ENCODE peak calls at places on chromosomes 16 and 17, in four cellular contexts. P is A549, T is K562, J is WTC11. D is an unnamed sample.

GRCh38 chr17:67276075-67276474 is 31.1 kb upstream of the HELZ start:
- DNase-seq in P (peak), T (no peak), J (peak), D (peak)

GRCh38 chr17:4560837-4561241 is 462 bp upstream of the GGT6 start:
- DNase-seq in P (no peak), T (peak), J (peak), D (peak)

GRCh38 chr17:15213381-15214087 is 51.6 kb downstream of the PMP22 start:
- DNase-seq in P (peak), T (no peak), J (no peak), D (no peak)

GRCh38 chr16:89490386-89491237 is at the start of gene ANKRD11:
- DNase-seq in P (peak), T (peak), J (peak), D (peak)

GRCh38 chr16:426115-426905 is 861 bp downstream of the RAB11FIP3 start:
- DNase-seq in P (no peak), T (peak), J (peak), D (no peak)

GRCh38 chr16:86994651-86995171 is 322.5 kb downstream of the C16orf95 start:
- DNase-seq in P (peak), T (peak), J (no peak), D (no peak)

GRCh38 chr17:36188891-36189306 is 7.7 kb downstream of the CCL3L1 start:
- DNase-seq in P (no peak), T (no peak), J (no peak), D (no peak)

GRCh38 chr17:5950871-5951270 is 119.3 kb upstream of the WSCD1 start:
- DNase-seq in P (no peak), T (no peak), J (no peak), D (no peak)

GRCh38 chr17:10327640-10328039 is 45.2 kb downstream of the MYH13 start:
- DNase-seq in P (peak), T (peak), J (peak), D (peak)

GRCh38 chr17:55316499-55316898 is 51.7 kb downstream of the HLF start:
- DNase-seq in P (no peak), T (no peak), J (no peak), D (no peak)

GRCh38 chr17:75504347-75505151 is 10.8 kb downstream of the CASKIN2 start:
- DNase-seq in P (peak), T (peak), J (peak), D (peak)

GRCh38 chr17:32265192-32265895 is at the start of gene RHBDL3:
- DNase-seq in P (no peak), T (peak), J (peak), D (no peak)

GRCh38 chr17:80220709-80221215 is 535 bp downstream of the SLC26A11 start:
- DNase-seq in P (no peak), T (no peak), J (no peak), D (no peak)

GRCh38 chr16:424033-424622 is 1.3 kb upstream of the RAB11FIP3 start:
- DNase-seq in P (peak), T (no peak), J (no peak), D (peak)

GRCh38 chr17:71625330-71625729 is 495.5 kb upstream of the SOX9 start:
- DNase-seq in P (no peak), T (no peak), J (no peak), D (no peak)

GRCh38 chr17:71633391-71633849 is 487.4 kb upstream of the SOX9 start:
- DNase-seq in P (peak), T (no peak), J (no peak), D (no peak)

GRCh38 chr17:71632328-71632727 is 488.5 kb upstream of the SOX9 start:
- DNase-seq in P (peak), T (no peak), J (no peak), D (no peak)

GRCh38 chr17:71631483-71631882 is 489.3 kb upstream of the SOX9 start:
- DNase-seq in P (peak), T (no peak), J (no peak), D (no peak)

DNA sequence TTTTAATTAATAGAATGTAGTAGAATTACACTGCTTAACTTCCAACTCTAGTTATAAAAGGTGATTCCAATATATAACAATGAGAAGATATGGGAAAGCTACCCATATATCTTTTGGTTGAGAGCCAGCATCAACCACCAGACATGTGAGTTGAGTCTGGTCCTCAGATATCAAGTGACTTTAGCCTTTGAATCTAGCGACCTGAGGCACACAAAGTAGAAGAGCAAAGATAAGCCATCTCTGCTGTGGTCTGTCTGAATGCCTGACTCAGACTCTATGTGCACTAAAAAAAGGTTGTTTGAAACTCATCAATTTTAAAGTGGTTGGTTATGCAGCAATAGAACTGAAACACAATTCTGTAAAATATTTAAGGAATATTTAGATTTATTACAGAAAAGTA is 492.5 kb upstream of the SOX9 start:
- DNase-seq in P (no peak), T (no peak), J (no peak), D (no peak)
- TF ChIP-seq HMGXB4 in P (no peak), T (no peak), J (no peak), D (no peak)

GRCh38 chr16:70380919-70381603 is 34.4 kb downstream of the DDX19A start:
- DNase-seq in P (peak), T (no peak), J (peak), D (peak)

GRCh38 chr16:70380205-70380918 is 33.7 kb downstream of the DDX19A start:
- DNase-seq in P (peak), T (no peak), J (peak), D (peak)

GRCh38 chr16:70375636-70376611 is 29.2 kb downstream of the DDX19A start:
- DNase-seq in P (no peak), T (no peak), J (no peak), D (no peak)

GRCh38 chr16:70378869-70379493 is 32.3 kb downstream of the DDX19A start:
- DNase-seq in P (no peak), T (no peak), J (no peak), D (no peak)

DNA sequence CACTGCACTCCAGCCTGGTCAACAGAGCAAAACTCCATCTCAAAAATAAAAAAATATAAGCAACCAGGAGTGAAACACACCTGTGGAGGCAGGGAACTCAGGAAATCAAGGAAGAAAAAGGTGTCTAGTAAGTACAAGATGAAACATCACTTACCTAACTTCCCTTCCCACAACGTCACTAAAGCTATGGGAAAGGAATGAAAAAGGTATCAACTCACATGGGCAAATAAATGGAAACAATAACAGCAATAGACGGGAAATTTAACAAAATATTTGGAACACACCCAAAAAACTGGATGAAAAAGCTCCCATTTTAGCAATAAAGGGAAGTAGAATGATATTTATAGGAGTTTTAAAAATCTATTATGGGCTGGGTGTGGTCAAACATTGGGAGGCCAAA is 31.1 kb downstream of the DDX19A start:
- DNase-seq in P (no peak), T (no peak), J (no peak), D (no peak)
- TF ChIP-seq HMGXB4 in P (no peak), T (no peak), J (no peak), D (no peak)

GRCh38 chr16:84594725-84595038 is 23.2 kb downstream of the COTL1 start:
- DNase-seq in P (no peak), T (no peak), J (peak), D (no peak)
- TF ChIP-seq HMGXB4 in P (no peak), T (no peak), J (no peak), D (no peak)

DNA sequence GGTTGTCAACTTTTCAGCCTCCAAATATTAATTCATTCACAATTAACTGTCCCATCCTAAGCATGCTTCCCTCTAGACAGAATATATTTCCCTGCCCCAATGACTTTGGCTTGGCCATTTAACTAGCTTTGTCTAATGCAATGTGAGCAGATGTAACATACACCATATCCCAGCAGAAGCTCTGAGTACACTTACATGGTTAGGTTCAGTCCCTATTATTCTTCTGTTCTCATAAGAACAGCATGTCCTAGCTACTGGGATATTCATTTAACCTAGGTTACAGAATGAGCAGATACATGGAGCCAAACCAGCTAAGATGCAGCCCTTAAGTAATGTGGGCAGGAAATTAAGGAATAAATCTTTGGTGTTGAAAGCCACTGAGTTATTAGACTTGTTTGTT is 31.8 kb downstream of the MED13 start:
- DNase-seq in P (no peak), T (no peak), J (no peak), D (no peak)
- TF ChIP-seq HMGXB4 in P (no peak), T (no peak), J (no peak), D (no peak)

GRCh38 chr17:57868775-57869598 is 19.1 kb upstream of the MRPS23 start:
- DNase-seq in P (no peak), T (no peak), J (no peak), D (no peak)

GRCh38 chr17:57869599-57870282 is 19.9 kb upstream of the MRPS23 start:
- DNase-seq in P (peak), T (no peak), J (no peak), D (no peak)

GRCh38 chr17:57867126-57867525 is 17.3 kb upstream of the MRPS23 start:
- DNase-seq in P (no peak), T (no peak), J (no peak), D (no peak)

GRCh38 chr17:57866723-57867122 is 16.9 kb upstream of the MRPS23 start:
- DNase-seq in P (no peak), T (no peak), J (no peak), D (no peak)

DNA sequence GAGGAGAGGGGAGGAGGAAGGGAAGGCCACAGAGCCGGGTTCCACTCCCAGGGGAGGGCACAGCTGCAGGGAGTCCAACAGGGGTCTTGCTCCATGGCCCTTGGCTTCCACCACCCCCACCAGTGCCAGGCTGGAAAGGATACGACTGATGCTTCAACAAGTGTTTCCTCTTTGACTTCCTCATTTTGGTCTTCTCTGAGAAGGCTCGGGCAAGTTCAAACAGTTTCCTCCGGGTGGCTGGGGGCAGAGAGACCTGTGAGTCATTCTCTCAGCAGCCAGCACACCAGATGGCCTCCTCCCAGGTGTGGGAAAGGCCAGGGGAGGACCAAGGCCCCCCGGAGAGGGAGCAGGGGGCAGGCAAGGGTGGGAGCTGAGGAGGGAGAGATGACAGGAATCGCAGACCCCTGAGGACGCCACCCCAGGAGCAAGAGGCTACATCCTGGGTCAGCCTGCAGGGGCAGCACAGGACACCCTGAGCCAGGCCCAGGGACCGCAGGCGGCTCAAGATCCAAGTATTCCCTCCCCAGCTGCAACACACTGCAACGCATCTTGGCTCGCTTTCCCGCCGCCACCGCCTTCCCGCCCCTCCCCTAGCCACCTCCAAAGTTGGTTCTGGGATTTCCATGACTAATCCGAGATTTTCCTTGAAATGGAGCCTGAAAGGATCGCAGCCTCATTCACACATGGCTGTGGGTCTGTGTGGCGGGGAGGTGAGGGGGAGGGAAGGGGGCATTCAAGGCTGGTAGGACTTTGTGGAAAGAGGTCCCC is 18.3 kb upstream of the MRPS23 start:
- DNase-seq in P (peak), T (peak), J (peak), D (peak)
- TF ChIP-seq HMGXB4 in P (no peak), T (no peak), J (peak), D (no peak)

GRCh38 chr17:77372444-77373297 is 231.9 kb downstream of the SEC14L1 start:
- DNase-seq in P (no peak), T (peak), J (peak), D (peak)
- TF ChIP-seq HMGXB4 in P (no peak), T (no peak), J (peak), D (peak)

DNA sequence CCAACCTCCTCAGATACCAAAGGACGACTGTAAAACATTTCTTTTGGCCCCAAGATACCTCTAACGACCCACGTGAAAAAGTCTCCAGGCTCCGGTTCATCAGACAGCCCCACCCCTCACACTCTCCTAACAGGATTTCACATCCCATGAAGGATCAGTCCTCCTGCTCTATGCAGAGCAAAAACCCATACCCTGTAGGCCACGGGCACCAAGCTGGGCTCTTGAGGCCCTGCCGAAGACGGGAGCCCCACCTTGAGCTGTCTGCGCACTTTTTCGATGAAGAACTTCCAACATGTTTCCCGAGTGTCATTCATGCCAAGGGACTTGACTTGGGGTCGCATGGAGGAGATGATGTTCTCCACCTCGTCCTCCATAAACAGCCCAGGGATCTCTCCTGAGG is 89.9 kb downstream of the PGS1 start:
- DNase-seq in P (no peak), T (no peak), J (no peak), D (no peak)
- TF ChIP-seq HMGXB4 in P (no peak), T (no peak), J (no peak), D (no peak)